ENCODE peak calls at places on chromosomes 2 and 18, in nine cellular contexts. J is right cardiac atrium; T is activated naive CD8-positive, alpha-beta T cell treated with anti-CD3 and anti-CD28 coated beads, Interleukin-2, amount 50 U/mL, for 24 hours; Q is NCI-H1092 treated with DMSO at 0.1 percent for 48 hours; C is fibroblast of the aortic adventitia; M is nephron progenitor cell; F is A549; V is activated T-cell treated with anti-CD3 and anti-CD28 coated beads for 1 hour; K is endodermal cell. R is an unnamed sample.

GRCh38 chr2:151277011-151277410 is 12.5 kb downstream of the NMI start:
- DNase-seq in M (no peak), F (no peak), K (no peak), J (no peak), V (no peak), Q (no peak), C (no peak), T (no peak), R (no peak)

GRCh38 chr2:189217546-189217945 is 38.0 kb upstream of the COL5A2 start:
- DNase-seq in T (no peak), V (no peak), Q (no peak), F (no peak), M (no peak), J (peak), C (peak), K (peak), R (peak)

GRCh38 chr2:52501715-52502475 is 1265.7 kb upstream of the CHAC2 start:
- DNase-seq in Q (no peak), K (no peak), M (no peak), V (no peak), J (no peak), T (no peak), C (no peak), F (no peak), R (no peak)

GRCh38 chr2:112182581-112183034 is 44.4 kb downstream of the FBLN7 start:
- DNase-seq in F (no peak), T (peak), J (no peak), V (peak), C (no peak), M (no peak), Q (peak), K (peak), R (no peak)

GRCh38 chr2:240886678-240887574 is 9.0 kb downstream of the MAB21L4 start:
- DNase-seq in Q (no peak), C (no peak), T (no peak), M (no peak), J (no peak), K (no peak), F (no peak), V (no peak), R (no peak)

GRCh38 chr18:54835944-54836343 is 7.7 kb downstream of the RAB27B start:
- DNase-seq in J (no peak), C (no peak), K (no peak), F (no peak), T (no peak), V (no peak), M (no peak), Q (no peak), R (no peak)

GRCh38 chr2:150339951-150340350 is 147.5 kb downstream of the RND3 start:
- DNase-seq in T (no peak), F (no peak), Q (peak), V (no peak), M (no peak), K (no peak), C (peak), J (no peak), R (no peak)

GRCh38 chr2:11320698-11321492 is 23.5 kb downstream of the ROCK2 start:
- DNase-seq in T (no peak), J (no peak), C (no peak), Q (no peak), K (no peak), V (no peak), F (no peak), M (no peak), R (no peak)

GRCh38 chr18:7805880-7806279 is 238.8 kb downstream of the PTPRM start:
- DNase-seq in J (no peak), M (no peak), T (no peak), C (no peak), F (peak), V (no peak), K (no peak), Q (no peak), R (no peak)

GRCh38 chr18:36688020-36688965 is 140.5 kb downstream of the TPGS2 start:
- DNase-seq in M (peak), Q (peak), K (peak), F (peak), V (no peak), J (peak), T (peak), C (peak), R (peak)

GRCh38 chr2:119417898-119418297 is 13.8 kb upstream of the TMEM37 start:
- DNase-seq in F (no peak), C (no peak), K (no peak), V (no peak), J (no peak), Q (no peak), M (no peak), T (no peak), R (no peak)

GRCh38 chr2:17043173-17043572 is 377.5 kb upstream of the CYRIA start:
- DNase-seq in T (no peak), J (no peak), K (no peak), M (no peak), F (no peak), C (peak), V (no peak), Q (no peak), R (no peak)

GRCh38 chr2:21415234-21415633 is 291.5 kb downstream of the TDRD15 start:
- DNase-seq in V (no peak), F (no peak), J (no peak), M (no peak), K (peak), T (no peak), C (no peak), Q (no peak), R (no peak)

GRCh38 chr2:219997341-219997851 is 370.0 kb downstream of the SLC4A3 start:
- DNase-seq in T (peak), K (peak), Q (no peak), M (peak), F (no peak), C (peak), J (peak), V (no peak), R (peak)

GRCh38 chr2:224538739-224539138 is 46.4 kb downstream of the CUL3 start:
- DNase-seq in Q (no peak), T (no peak), C (no peak), M (no peak), K (no peak), V (no peak), J (no peak), F (no peak), R (no peak)

GRCh38 chr2:32981612-32982011 is 34.9 kb downstream of the LTBP1 start:
- DNase-seq in F (no peak), T (no peak), Q (no peak), J (no peak), C (no peak), K (no peak), M (no peak), V (no peak), R (no peak)

GRCh38 chr18:58788971-58789797 is 75.5 kb upstream of the ZNF532 start:
- DNase-seq in M (peak), J (peak), Q (no peak), K (peak), F (peak), V (no peak), T (no peak), C (peak), R (no peak)

GRCh38 chr2:39665811-39666488 is at the start of gene TMEM178A:
- DNase-seq in C (no peak), F (peak), K (peak), J (no peak), M (peak), Q (peak), T (peak), V (no peak), R (no peak)

GRCh38 chr2:20103514-20103913 is 52.1 kb upstream of the LAPTM4A start:
- DNase-seq in J (no peak), K (no peak), M (no peak), F (peak), V (no peak), Q (no peak), T (no peak), C (no peak), R (no peak)

GRCh38 chr2:177772529-177772928 is 300.0 kb downstream of the PDE11A start:
- DNase-seq in M (no peak), V (no peak), Q (no peak), K (no peak), T (no peak), C (peak), J (no peak), F (no peak), R (no peak)